ENCODE peak calls at places on chromosome 15, in four cellular contexts. One of them, this sample, is unnamed.

GRCh38 chr15:78315686-78316085 is 16.3 kb upstream of the SKIC8 start:
- DNase-seq in neuronal stem cell: no peak
- DNase-seq in uterus: no peak
- DNase-seq in fibroblast of pulmonary artery: no peak
- DNase-seq in this sample: no peak

GRCh38 chr15:37076543-37076942 is 23.8 kb downstream of the MEIS2 start:
- DNase-seq in fibroblast of pulmonary artery: no peak
- DNase-seq in uterus: no peak
- DNase-seq in neuronal stem cell: no peak
- DNase-seq in this sample: no peak

GRCh38 chr15:46766021-46766420 is 951.3 kb upstream of the SEMA6D start:
- DNase-seq in neuronal stem cell: no peak
- DNase-seq in uterus: no peak
- DNase-seq in fibroblast of pulmonary artery: no peak
- DNase-seq in this sample: no peak

GRCh38 chr15:70490838-70491155 is 272.6 kb downstream of the UACA start:
- DNase-seq in neuronal stem cell: no peak
- DNase-seq in uterus: no peak
- DNase-seq in fibroblast of pulmonary artery: no peak
- DNase-seq in this sample: no peak

GRCh38 chr15:55588818-55589122 is 625 bp upstream of the PYGO1 start:
- DNase-seq in fibroblast of pulmonary artery: no peak
- DNase-seq in uterus: no peak
- DNase-seq in neuronal stem cell: no peak
- DNase-seq in this sample: peak

GRCh38 chr15:58952751-58953150 is 19.3 kb upstream of the SLTM start:
- DNase-seq in uterus: no peak
- DNase-seq in neuronal stem cell: no peak
- DNase-seq in fibroblast of pulmonary artery: peak
- DNase-seq in this sample: no peak

GRCh38 chr15:91055548-91056331 is 33.3 kb upstream of the VPS33B start:
- DNase-seq in uterus: no peak
- DNase-seq in fibroblast of pulmonary artery: peak
- DNase-seq in neuronal stem cell: peak
- DNase-seq in this sample: peak

GRCh38 chr15:34012461-34013028 is 26.5 kb downstream of the AVEN start:
- DNase-seq in fibroblast of pulmonary artery: peak
- DNase-seq in neuronal stem cell: no peak
- DNase-seq in uterus: no peak
- DNase-seq in this sample: no peak

GRCh38 chr15:26644948-26645347 is 127.9 kb downstream of the GABRB3 start:
- DNase-seq in fibroblast of pulmonary artery: no peak
- DNase-seq in neuronal stem cell: no peak
- DNase-seq in uterus: no peak
- DNase-seq in this sample: no peak

GRCh38 chr15:97902140-97902780 is 58.2 kb upstream of the ARRDC4 start:
- DNase-seq in neuronal stem cell: no peak
- DNase-seq in fibroblast of pulmonary artery: peak
- DNase-seq in uterus: no peak
- DNase-seq in this sample: no peak

GRCh38 chr15:98981851-98982722 is 25.5 kb downstream of the PGPEP1L start:
- DNase-seq in uterus: no peak
- DNase-seq in fibroblast of pulmonary artery: no peak
- DNase-seq in neuronal stem cell: no peak
- DNase-seq in this sample: no peak

GRCh38 chr15:58369261-58369699 is 62.5 kb upstream of the LIPC start:
- DNase-seq in neuronal stem cell: no peak
- DNase-seq in fibroblast of pulmonary artery: peak
- DNase-seq in uterus: no peak
- DNase-seq in this sample: no peak